ENCODE peak calls at places on chromosomes 12 and 14, in four cellular contexts. P is colonic mucosa, M is SK-N-SH, T is adrenal gland. E is an unnamed sample.

GRCh38 chr14:59271734-59272133 is 83.3 kb downstream of the DAAM1 start:
- DNase-seq in P (no peak), M (no peak), T (no peak), E (no peak)

GRCh38 chr14:64137657-64138290 is 156.4 kb downstream of the ESR2 start:
- DNase-seq in P (no peak), M (no peak), T (peak; percentile 65), E (peak; percentile 7)

GRCh38 chr14:75514673-75515630 is 7.3 kb upstream of the BATF start:
- DNase-seq in P (no peak), M (no peak), T (peak; percentile 38), E (no peak)

GRCh38 chr12:106888348-106888970 is 67.2 kb upstream of the TMEM263 start:
- DNase-seq in P (no peak), M (no peak), T (no peak), E (no peak)

GRCh38 chr12:116454950-116455447 is 104.2 kb upstream of the MAP1LC3B2 start:
- DNase-seq in P (no peak), M (no peak), T (no peak), E (no peak)

GRCh38 chr12:4518106-4518728 is 20.5 kb upstream of the RAD51AP1 start:
- DNase-seq in P (no peak), M (no peak), T (no peak), E (peak; percentile 38)

GRCh38 chr12:101087903-101088302 is 122.1 kb downstream of the SLC5A8 start:
- DNase-seq in P (no peak), M (no peak), T (peak; percentile 32), E (no peak)

GRCh38 chr14:81516941-81517797 is 16.5 kb downstream of the SEL1L start:
- DNase-seq in P (peak; percentile 63), M (no peak), T (peak; percentile 47), E (no peak)

GRCh38 chr14:61341275-61342210 is 20.2 kb downstream of the PRKCH start:
- DNase-seq in P (no peak), M (no peak), T (no peak), E (no peak)

GRCh38 chr12:76537923-76538322 is 21.6 kb downstream of the OSBPL8 start:
- DNase-seq in P (no peak), M (no peak), T (no peak), E (no peak)

GRCh38 chr12:131167334-131167733 is 213.6 kb downstream of the ADGRD1 start:
- DNase-seq in P (peak; percentile 23), M (no peak), T (no peak), E (no peak)

GRCh38 chr12:121005346-121005815 is 10.9 kb downstream of the C12orf43 start:
- DNase-seq in P (peak; percentile 67), M (peak; percentile 70), T (peak; percentile 43), E (peak; percentile 59)

GRCh38 chr14:21496453-21496852 is 14.7 kb downstream of the METTL3 start:
- DNase-seq in P (no peak), M (no peak), T (no peak), E (no peak)

GRCh38 chr12:116876151-116876869 is 4.9 kb downstream of the HRK start:
- DNase-seq in P (no peak), M (peak; percentile 57), T (no peak), E (no peak)

GRCh38 chr12:68001486-68002466 is 12.5 kb downstream of the IFNG-AS1 start:
- DNase-seq in P (no peak), M (no peak), T (no peak), E (peak; percentile 65)

GRCh38 chr14:104138098-104138890 is at the start of gene KIF26A:
- DNase-seq in P (peak; percentile 59), M (peak; percentile 96), T (no peak), E (peak; percentile 91)

GRCh38 chr12:11723993-11724392 is 74.5 kb downstream of the ETV6 start:
- DNase-seq in P (no peak), M (no peak), T (no peak), E (peak; percentile 52)

GRCh38 chr12:70366581-70367267 is 634 bp downstream of the KCNMB4 start:
- DNase-seq in P (peak; percentile 37), M (peak; percentile 60), T (peak; percentile 42), E (peak; percentile 61)

GRCh38 chr14:63282997-63283396 is 35.7 kb downstream of the GPHB5 start:
- DNase-seq in P (no peak), M (no peak), T (no peak), E (no peak)

GRCh38 chr14:83255015-83255726 is 1721.5 kb upstream of the SEL1L start:
- DNase-seq in P (no peak), M (no peak), T (no peak), E (no peak)

GRCh38 chr14:29536886-29537511 is 390.6 kb downstream of the PRKD1 start:
- DNase-seq in P (no peak), M (peak; percentile 4), T (no peak), E (no peak)

GRCh38 chr14:74907744-74908143 is 15.3 kb downstream of the RPS6KL1 start:
- DNase-seq in P (no peak), M (no peak), T (no peak), E (no peak)

GRCh38 chr14:72830786-72831583 is 62.9 kb downstream of the DPF3 start:
- DNase-seq in P (peak; percentile 95), M (no peak), T (peak; percentile 49), E (no peak)

GRCh38 chr12:46710125-46710743 is 115.6 kb downstream of the SLC38A4 start:
- DNase-seq in P (no peak), M (no peak), T (no peak), E (no peak)

GRCh38 chr12:115918763-115919162 is 358.7 kb downstream of the MED13L start:
- DNase-seq in P (no peak), M (no peak), T (no peak), E (no peak)

GRCh38 chr12:14948672-14949071 is 10.3 kb upstream of the ERP27 start:
- DNase-seq in P (peak; percentile 45), M (no peak), T (no peak), E (peak; percentile 59)

GRCh38 chr14:57502581-57503254 is 9.1 kb upstream of the CCDC198 start:
- DNase-seq in P (no peak), M (no peak), T (no peak), E (peak; percentile 17)

GRCh38 chr12:113062502-113063395 is 6.2 kb downstream of the DTX1 start:
- DNase-seq in P (no peak), M (peak; percentile 23), T (no peak), E (no peak)

GRCh38 chr12:22333186-22333745 is 1.2 kb downstream of the ST8SIA1 start:
- DNase-seq in P (no peak), M (no peak), T (no peak), E (no peak)

GRCh38 chr12:95976416-95976832 is 19.7 kb downstream of the HAL start:
- DNase-seq in P (no peak), M (no peak), T (no peak), E (peak; percentile 9)

DNA sequence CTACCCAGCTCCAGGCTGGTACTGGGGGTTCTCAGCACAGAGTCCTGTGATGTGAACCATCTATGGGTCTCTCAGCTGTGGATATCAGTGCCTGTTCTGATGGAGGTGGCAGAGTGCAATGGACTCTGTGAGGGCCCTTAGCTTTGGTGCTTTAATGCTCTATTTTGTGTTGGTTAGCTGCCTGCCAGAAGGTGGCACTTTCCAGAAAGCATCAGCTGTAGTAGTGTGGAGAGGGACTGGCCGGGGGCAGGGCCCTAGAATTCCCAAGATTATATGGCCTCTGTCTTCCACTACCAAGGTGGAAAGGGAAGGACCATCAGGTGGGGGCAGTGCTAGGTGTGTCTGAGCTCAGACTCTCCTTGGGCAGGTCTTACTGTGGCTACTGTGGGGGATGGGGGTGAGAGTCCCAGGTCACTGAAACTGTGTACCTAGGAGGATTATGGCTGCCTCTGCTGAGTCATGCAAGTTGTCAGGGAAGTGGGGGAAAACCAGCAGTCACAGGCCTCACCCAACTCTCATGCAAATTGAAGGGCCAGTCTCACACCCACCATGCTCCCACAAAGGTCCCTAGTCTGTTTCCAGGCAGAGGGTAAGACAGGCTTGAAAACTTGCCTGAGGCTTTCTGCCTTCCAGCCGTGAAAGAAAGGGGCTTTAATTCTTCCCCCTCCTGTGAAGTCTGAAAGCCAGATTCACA is 878.1 kb downstream of the C12orf50 start:
- DNase-seq in P (no peak), M (no peak), T (no peak), E (no peak)
- H3K27ac ChIP-seq in P (no peak overlapping the region), M (no peak overlapping the region), T (no peak overlapping the region), E (no peak overlapping the region)

DNA sequence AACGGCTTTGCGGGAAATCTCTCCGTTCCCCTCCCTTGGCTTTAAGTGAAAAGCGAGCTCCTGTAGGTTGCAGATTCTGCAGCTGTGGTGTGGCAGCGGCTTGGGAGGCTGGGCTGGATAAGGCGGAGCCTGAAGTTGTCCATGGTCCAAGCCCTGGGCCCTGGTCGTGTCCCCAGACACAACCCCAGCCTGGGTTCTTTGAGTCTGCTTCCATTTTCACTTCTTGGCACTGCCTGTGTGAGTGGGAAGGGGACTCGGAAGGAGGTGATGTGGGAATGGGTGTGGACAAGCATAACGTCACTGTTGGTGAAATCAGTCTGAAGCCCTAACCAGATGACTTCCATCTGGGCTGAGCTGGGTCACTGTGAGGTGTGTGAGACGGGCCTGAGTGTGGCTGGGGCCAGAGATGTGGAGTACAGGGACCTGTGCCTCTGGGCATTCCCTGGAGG is 43.0 kb upstream of the CTDSP2 start:
- DNase-seq in P (peak; percentile 72), M (no peak), T (peak; percentile 57), E (peak; percentile 99)
- H3K4me3 ChIP-seq in P (no peak overlapping the region), M (no peak overlapping the region), T (no peak overlapping the region), E (peak overlapping the region; percentile 44)

GRCh38 chr14:91348861-91349465 is 68.7 kb downstream of the CCDC88C start:
- DNase-seq in P (no peak), M (no peak), T (no peak), E (no peak)
- H3K27ac ChIP-seq in P (no peak overlapping the region), M (no peak overlapping the region), T (no peak overlapping the region), E (no peak overlapping the region)

GRCh38 chr12:104670439-104671406 is 214.0 kb downstream of the CHST11 start:
- DNase-seq in P (no peak), M (no peak), T (no peak), E (no peak)
- H3K4me3 ChIP-seq in P (no peak overlapping the region), M (no peak overlapping the region), T (no peak overlapping the region), E (no peak overlapping the region)

DNA sequence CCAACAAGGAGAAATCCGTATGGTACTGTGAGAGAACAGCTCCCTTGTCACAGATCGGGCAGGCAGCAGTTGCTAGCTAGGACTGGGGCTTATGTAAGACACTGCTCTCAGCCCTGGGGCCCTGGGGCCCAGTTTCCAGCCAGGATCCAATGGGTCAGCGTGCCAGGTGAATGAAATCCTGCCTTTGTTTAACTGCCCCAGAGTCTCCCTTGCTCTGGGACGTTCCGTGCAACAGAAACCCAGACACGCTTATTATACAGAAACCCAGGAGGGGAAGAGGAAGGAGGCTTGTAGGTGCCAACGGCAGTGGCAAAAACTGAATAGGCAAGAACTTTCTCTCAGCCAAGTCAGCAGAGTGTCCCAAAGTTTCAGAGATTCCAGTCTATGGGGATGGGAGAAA is 110.6 kb downstream of the DIO2 start:
- DNase-seq in P (no peak), M (no peak), T (no peak), E (peak; percentile 2)
- H3K27ac ChIP-seq in P (no peak overlapping the region), M (no peak overlapping the region), T (no peak overlapping the region), E (no peak overlapping the region)

DNA sequence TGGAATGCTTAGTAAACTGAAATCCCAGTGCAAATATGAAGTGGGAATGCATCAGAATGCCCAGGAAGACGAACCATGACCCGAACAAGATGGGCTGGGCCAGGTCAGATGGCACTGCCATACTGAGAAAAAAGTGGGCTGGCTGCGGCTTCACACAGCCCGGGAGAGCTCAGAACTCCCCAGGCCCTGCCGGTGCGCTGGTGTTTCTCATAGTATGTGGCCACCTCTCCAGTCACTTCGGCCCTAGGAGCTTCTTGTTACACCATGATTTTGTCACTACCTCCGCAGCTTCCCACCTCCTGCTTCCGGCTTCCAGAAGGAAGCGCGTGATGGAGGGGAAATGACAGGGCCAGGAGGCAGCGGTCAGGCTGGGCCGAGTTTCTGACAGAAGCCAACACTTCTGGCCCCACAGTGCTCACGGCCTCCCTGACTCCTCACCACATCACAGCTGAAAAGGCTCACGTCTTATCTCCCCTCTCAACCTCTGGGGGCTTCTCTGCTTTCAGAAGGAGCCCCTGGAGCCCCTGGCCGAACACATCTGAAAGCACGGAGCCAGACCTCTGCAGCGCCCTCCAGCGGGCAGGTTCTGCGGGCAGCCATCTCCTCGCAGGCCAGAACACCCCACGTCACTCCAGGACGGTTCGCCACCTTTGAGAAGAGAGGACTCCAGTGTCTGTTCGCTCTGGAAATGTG is 30.7 kb downstream of the DAD1 start:
- DNase-seq in P (no peak), M (no peak), T (no peak), E (no peak)
- H3K4me3 ChIP-seq in P (no peak overlapping the region), M (no peak overlapping the region), T (no peak overlapping the region), E (no peak overlapping the region)